ENCODE peak calls at places on chromosome 4, in six cellular contexts. H is mammary epithelial cell; C is psoas muscle; O is upper lobe of right lung; X is kidney; J is CD8-positive, alpha-beta T cell. K is an unnamed sample.

GRCh38 chr4:101337688-101338087 is 9.6 kb downstream of the PPP3CA start:
- DNase-seq in H (peak; percentile 60), C (no peak), O (no peak), X (no peak), J (no peak), K (no peak)

GRCh38 chr4:16199132-16199531 is 27.1 kb downstream of the TAPT1 start:
- DNase-seq in H (no peak), C (no peak), O (no peak), X (no peak), J (no peak), K (peak; percentile 19)

GRCh38 chr4:4216668-4217067 is 10.1 kb downstream of the OTOP1 start:
- DNase-seq in H (peak; percentile 87), C (no peak), O (no peak), X (no peak), J (no peak), K (no peak)

GRCh38 chr4:26321326-26322276 is 787 bp downstream of the RBPJ start:
- DNase-seq in H (peak; percentile 20), C (peak; percentile 58), O (peak; percentile 73), X (peak; percentile 83), J (peak; percentile 41), K (peak; percentile 45)

GRCh38 chr4:127249066-127249766 is 383.5 kb upstream of the INTU start:
- DNase-seq in H (peak; percentile 29), C (no peak), O (no peak), X (no peak), J (no peak), K (no peak)

GRCh38 chr4:119212964-119213606 is 572 bp downstream of the USP53 start:
- DNase-seq in H (peak; percentile 90), C (peak; percentile 96), O (peak; percentile 93), X (peak; percentile 97), J (peak; percentile 54), K (peak; percentile 89)

GRCh38 chr4:124710911-124711310 is 1.6 kb downstream of the ANKRD50 start:
- DNase-seq in H (peak; percentile 23), C (no peak), O (no peak), X (no peak), J (no peak), K (no peak)

GRCh38 chr4:25857403-25857802 is 5.4 kb downstream of the SEL1L3 start:
- DNase-seq in H (no peak), C (no peak), O (no peak), X (no peak), J (no peak), K (no peak)

GRCh38 chr4:127364397-127364796 is 268.4 kb upstream of the INTU start:
- DNase-seq in H (no peak), C (no peak), O (no peak), X (no peak), J (no peak), K (no peak)

GRCh38 chr4:28822163-28822562 is 1898.0 kb upstream of the PCDH7 start:
- DNase-seq in H (no peak), C (no peak), O (no peak), X (no peak), J (no peak), K (no peak)

GRCh38 chr4:55356991-55357461 is 11.0 kb downstream of the SRD5A3 start:
- DNase-seq in H (no peak), C (no peak), O (no peak), X (no peak), J (no peak), K (no peak)

GRCh38 chr4:163731071-163731470 is 236.6 kb downstream of the TMA16 start:
- DNase-seq in H (no peak), C (no peak), O (no peak), X (no peak), J (no peak), K (no peak)

GRCh38 chr4:85393201-85393600 is 81.7 kb upstream of the ARHGAP24 start:
- DNase-seq in H (no peak), C (no peak), O (no peak), X (no peak), J (no peak), K (peak; percentile 34)

GRCh38 chr4:121943941-121944340 is 7.9 kb downstream of the TRPC3 start:
- DNase-seq in H (no peak), C (no peak), O (no peak), X (peak; percentile 46), J (no peak), K (peak; percentile 32)

GRCh38 chr4:114588305-114588704 is 10.3 kb upstream of the UGT8 start:
- DNase-seq in H (no peak), C (no peak), O (no peak), X (no peak), J (no peak), K (no peak)

GRCh38 chr4:83128235-83128929 is 13.9 kb upstream of the PLAC8 start:
- DNase-seq in H (peak; percentile 86), C (no peak), O (no peak), X (no peak), J (no peak), K (no peak)

GRCh38 chr4:186932631-186933150 is 209.0 kb upstream of the FAT1 start:
- DNase-seq in H (no peak), C (no peak), O (no peak), X (no peak), J (no peak), K (no peak)

GRCh38 chr4:169619518-169619957 is 840 bp upstream of the CLCN3 start:
- DNase-seq in H (peak; percentile 73), C (no peak), O (no peak), X (no peak), J (peak; percentile 54), K (peak; percentile 79)

DNA sequence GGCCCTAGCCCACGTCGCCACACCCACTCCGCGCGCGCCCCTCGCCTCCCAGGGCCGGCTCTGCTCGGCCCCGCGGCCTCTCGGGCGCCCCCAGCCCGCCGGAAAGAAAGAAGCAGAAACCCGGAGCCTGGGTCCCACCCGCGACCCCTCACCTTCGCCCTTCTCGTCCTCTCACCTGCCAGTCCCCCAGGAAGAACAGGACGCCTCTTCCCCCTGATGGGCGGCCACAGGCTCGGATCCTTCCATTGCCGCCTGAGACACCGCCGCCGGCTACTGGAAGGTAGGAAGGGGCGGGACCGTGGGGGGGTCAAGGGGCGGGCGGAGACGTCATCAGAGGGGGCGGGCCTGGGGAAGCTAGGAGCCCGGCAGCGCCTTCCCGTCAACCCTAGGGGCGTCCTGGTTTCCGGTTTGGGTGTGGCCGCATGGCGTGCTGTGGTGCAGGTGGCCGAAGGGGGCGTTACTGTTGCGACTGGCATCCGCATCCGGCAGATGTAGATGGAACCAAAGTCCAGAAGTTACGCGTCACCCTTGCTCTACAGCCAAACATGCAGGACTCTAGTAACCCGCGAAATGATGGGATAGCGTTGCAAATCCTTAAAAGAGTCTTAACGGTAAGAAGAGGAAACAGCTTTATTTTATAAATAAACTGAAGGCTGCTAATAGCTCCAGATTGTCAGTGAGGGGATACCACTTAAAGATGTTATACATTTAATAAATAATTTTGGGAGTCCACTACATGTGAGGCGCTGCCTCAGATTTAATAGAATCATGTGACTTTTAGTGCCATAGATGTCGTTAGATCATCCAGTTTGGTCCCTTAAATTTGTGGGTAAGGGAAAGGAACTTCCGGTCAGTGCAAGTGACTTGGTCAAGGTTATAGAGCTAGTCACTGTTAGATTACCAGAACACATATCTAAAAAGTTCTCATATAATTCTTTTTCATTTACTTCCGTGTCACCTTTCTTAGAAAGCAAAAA is at the start of gene UBA6:
- DNase-seq in H (peak; percentile 96), C (peak; percentile 98), O (peak; percentile 98), X (peak; percentile 98), J (peak; percentile 95), K (peak; percentile 98)
- TF ChIP-seq CTCF in H (no peak), C (peak; percentile 36), O (peak; percentile 52), X (peak; percentile 29), J (peak; percentile 39), K (peak; percentile 24)

DNA sequence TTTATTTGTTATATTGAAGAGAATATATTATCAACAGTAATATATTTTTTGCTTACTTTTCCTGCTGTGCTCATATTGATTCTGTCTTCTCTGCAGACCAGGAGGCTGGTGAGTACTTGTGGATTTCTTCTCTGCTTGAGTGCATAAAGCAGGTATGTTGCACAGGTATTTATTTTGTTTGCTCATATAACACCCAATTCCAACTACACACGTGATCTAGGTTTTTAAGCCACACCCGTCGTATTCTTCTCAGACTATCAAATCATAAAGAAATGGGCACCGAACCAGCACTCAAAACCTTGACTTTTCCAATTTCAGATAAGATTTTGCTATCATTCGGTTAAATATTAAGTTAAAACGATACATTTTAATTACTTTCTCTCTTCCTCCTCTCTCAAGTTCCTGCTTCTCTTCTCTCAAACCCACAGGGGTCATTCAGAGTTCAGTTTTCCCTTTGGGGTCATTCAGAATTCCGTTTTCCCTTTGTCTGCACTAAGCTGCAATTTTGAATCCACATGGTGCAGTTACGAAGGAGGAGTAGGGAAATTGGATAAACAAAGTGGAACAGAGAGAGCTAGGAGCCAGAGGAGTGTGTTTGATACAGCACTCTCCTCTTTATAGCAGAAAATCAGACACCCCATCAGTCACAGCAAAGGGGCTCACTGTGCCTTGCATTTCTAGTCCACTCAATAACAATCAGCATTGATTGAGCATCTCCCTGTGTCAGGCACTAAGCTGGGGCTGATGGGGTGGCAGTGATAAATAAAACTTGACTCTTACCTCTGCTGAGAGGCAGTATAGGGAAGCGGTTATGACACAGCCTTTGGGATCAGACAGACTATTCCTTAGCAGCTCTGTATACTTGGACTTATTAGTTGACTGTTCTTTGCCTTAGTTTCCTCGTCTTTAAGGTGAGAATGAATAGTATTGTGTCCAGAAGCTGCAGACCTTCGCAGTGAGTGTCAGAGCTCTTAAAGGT is at the start of gene ADH1C:
- DNase-seq in H (no peak), C (no peak), O (no peak), X (no peak), J (no peak), K (no peak)
- H3K4me3 ChIP-seq in H (no peak within 1 kb of the TSS), C (peak within 1 kb of the TSS; percentile 20), O (peak within 1 kb of the TSS; percentile 20), X (peak within 1 kb of the TSS; percentile 11), J (no peak within 1 kb of the TSS), K (no peak within 1 kb of the TSS)

GRCh38 chr4:73129319-73129718 is 59.8 kb upstream of the COX18 start:
- DNase-seq in H (no peak), C (no peak), O (no peak), X (no peak), J (no peak), K (no peak)
- TF ChIP-seq CTCF in H (no peak), C (no peak), O (no peak), X (no peak), J (no peak), K (no peak)

GRCh38 chr4:185512516-185512915 is 22.8 kb downstream of the PDLIM3 start:
- DNase-seq in H (peak; percentile 50), C (no peak), O (no peak), X (no peak), J (no peak), K (no peak)
- H3K4me3 ChIP-seq in H (no peak overlapping the region), C (no peak overlapping the region), O (no peak overlapping the region), X (no peak overlapping the region), J (no peak overlapping the region), K (no peak overlapping the region)

GRCh38 chr4:47535567-47536147 is 50.6 kb downstream of the ATP10D start:
- DNase-seq in H (no peak), C (no peak), O (no peak), X (no peak), J (no peak), K (no peak)

GRCh38 chr4:47534772-47535171 is 49.7 kb downstream of the ATP10D start:
- DNase-seq in H (no peak), C (no peak), O (no peak), X (no peak), J (no peak), K (no peak)

GRCh38 chr4:47533689-47534347 is 48.7 kb downstream of the ATP10D start:
- DNase-seq in H (no peak), C (no peak), O (no peak), X (no peak), J (no peak), K (no peak)

GRCh38 chr4:47536956-47537355 is 51.9 kb downstream of the ATP10D start:
- DNase-seq in H (no peak), C (no peak), O (no peak), X (no peak), J (no peak), K (no peak)

GRCh38 chr4:47538516-47538915 is 53.4 kb downstream of the ATP10D start:
- DNase-seq in H (no peak), C (no peak), O (no peak), X (no peak), J (no peak), K (no peak)
- TF ChIP-seq CTCF in H (no peak), C (no peak), O (no peak), X (no peak), J (no peak), K (no peak)

K was measured in GM12865.